ENCODE peak calls at places on chromosomes 1 and 21, in ten cellular contexts. Z, U, G, Y, E, X, A, F, Q and H are unnamed samples.

GRCh38 chr1:228265167-228265566 is 57.3 kb downstream of the OBSCN start:
- DNase-seq in X (no peak), A (no peak), U (no peak), Z (no peak), E (no peak), G (no peak), Q (peak; percentile 36), Y (no peak), F (no peak), H (peak; percentile 46)

GRCh38 chr21:35658242-35658641 is 402.1 kb downstream of the SETD4 start:
- DNase-seq in F (no peak), U (peak; percentile 23), X (no peak), E (no peak), Y (no peak), Z (no peak), G (no peak), A (no peak), Q (no peak), H (peak; percentile 95)

GRCh38 chr21:36769051-36769867 is 70.3 kb downstream of the SIM2 start:
- DNase-seq in X (no peak), Z (no peak), Q (no peak), F (no peak), Y (no peak), A (no peak), E (no peak), G (peak; percentile 64), U (no peak), H (peak; percentile 60)

GRCh38 chr1:11690669-11691301 is 725 bp upstream of the DRAXIN start:
- DNase-seq in X (no peak), Q (no peak), Z (no peak), F (no peak), A (no peak), U (no peak), G (no peak), E (no peak), Y (no peak), H (no peak)

GRCh38 chr1:1941211-1941841 is 22.2 kb upstream of the TMEM52 start:
- DNase-seq in Q (no peak), A (no peak), U (no peak), X (no peak), Y (no peak), E (no peak), G (no peak), F (peak; percentile 21), Z (no peak), H (no peak)

GRCh38 chr1:206496131-206496793 is 11.1 kb upstream of the RASSF5 start:
- DNase-seq in Q (no peak), F (no peak), Y (peak; percentile 98), Z (no peak), U (peak; percentile 98), E (no peak), G (peak; percentile 61), X (no peak), A (no peak), H (no peak)

GRCh38 chr1:232880354-232880753 is 70.1 kb upstream of the NTPCR start:
- DNase-seq in Q (peak; percentile 26), G (peak; percentile 32), X (no peak), U (peak; percentile 20), A (no peak), Y (no peak), Z (no peak), F (no peak), E (peak; percentile 50), H (no peak)

GRCh38 chr1:3066250-3066711 is 2.7 kb upstream of the PRDM16 start:
- DNase-seq in Y (peak; percentile 79), E (no peak), Z (peak; percentile 68), A (no peak), G (peak; percentile 69), U (peak; percentile 85), Q (no peak), F (peak; percentile 70), X (peak; percentile 67), H (no peak)

GRCh38 chr21:19913995-19914394 is 1084.2 kb upstream of the NCAM2 start:
- DNase-seq in G (no peak), Q (no peak), Z (no peak), Y (no peak), A (no peak), F (no peak), X (no peak), E (no peak), U (no peak), H (no peak)

DNA sequence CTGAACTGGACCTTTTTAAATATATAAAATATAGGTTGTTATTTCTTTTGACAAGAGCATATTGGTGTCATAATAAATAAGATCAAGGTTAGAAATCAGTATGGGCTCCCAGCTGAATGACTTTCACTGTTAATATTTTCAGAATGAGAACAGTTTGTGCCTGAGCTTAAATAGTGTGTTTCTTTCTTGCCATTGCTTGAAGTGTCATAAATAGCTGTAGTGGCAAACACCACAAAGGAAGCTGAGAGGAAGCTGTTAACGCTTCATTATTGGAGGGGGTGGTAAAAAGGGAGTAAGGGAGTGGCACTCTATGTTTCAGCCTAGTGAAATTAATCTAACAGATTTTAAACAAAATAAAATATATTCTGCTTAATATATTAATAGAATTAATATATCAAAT is 1089.8 kb upstream of the NCAM2 start:
- DNase-seq in X (no peak), Q (no peak), Y (no peak), U (no peak), G (no peak), F (no peak), Z (no peak), A (no peak), E (no peak), H (no peak)
- H3K9me3 ChIP-seq in X (no peaks in the 10 kb centered on the region), Q (no peaks in the 10 kb centered on the region), Y (no peaks in the 10 kb centered on the region), U (no peaks in the 10 kb centered on the region), G (no peaks in the 10 kb centered on the region), F (no peaks in the 10 kb centered on the region), Z (no peaks in the 10 kb centered on the region), A (no peaks in the 10 kb centered on the region), E (peaks cover 14% of the 10 kb centered on the region), H (no peaks in the 10 kb centered on the region)

GRCh38 chr1:213983589-213984386 is 4.0 kb upstream of the PROX1 start:
- DNase-seq in G (no peak), F (no peak), E (no peak), U (no peak), A (no peak), Q (no peak), Y (no peak), Z (no peak), X (no peak), H (no peak)
- H3K4me3 ChIP-seq in G (peak overlapping the region; percentile 55), F (no peak overlapping the region), E (no peak overlapping the region), U (no peak overlapping the region), A (peak overlapping the region; percentile 66), Q (peak overlapping the region; percentile 46), Y (peak overlapping the region; percentile 45), Z (peak overlapping the region; percentile 45), X (peak overlapping the region; percentile 67), H (no peak overlapping the region)

DNA sequence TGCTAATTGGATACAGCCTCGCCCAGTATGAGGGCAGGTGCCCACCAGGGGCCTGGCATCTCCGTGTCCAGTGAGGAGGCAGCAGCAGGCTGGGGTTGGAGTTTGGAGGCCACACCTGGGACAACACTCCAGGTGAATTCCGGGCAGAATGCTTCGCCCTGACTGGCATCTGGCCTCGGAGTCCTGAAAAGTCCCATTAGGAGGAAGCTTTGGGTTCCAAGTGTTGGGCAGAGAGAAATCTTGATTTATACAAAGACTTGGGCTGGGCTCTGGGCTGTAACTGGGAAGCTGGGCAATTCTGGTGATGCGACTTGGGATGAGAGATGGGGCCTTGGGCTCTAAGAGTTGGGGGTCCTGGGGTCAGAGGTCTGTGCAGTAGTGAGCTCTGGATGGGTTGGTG is 48.1 kb upstream of the CSF3R start:
- DNase-seq in X (no peak), G (no peak), U (no peak), A (no peak), Q (no peak), F (no peak), Z (no peak), E (no peak), Y (no peak), H (no peak)
- H3K9me3 ChIP-seq in X (peaks cover 19% of the 10 kb centered on the region), G (no peaks in the 10 kb centered on the region), U (no peaks in the 10 kb centered on the region), A (no peaks in the 10 kb centered on the region), Q (no peaks in the 10 kb centered on the region), F (peaks cover 6% of the 10 kb centered on the region), Z (no peaks in the 10 kb centered on the region), E (no peaks in the 10 kb centered on the region), Y (no peaks in the 10 kb centered on the region), H (no peaks in the 10 kb centered on the region)

DNA sequence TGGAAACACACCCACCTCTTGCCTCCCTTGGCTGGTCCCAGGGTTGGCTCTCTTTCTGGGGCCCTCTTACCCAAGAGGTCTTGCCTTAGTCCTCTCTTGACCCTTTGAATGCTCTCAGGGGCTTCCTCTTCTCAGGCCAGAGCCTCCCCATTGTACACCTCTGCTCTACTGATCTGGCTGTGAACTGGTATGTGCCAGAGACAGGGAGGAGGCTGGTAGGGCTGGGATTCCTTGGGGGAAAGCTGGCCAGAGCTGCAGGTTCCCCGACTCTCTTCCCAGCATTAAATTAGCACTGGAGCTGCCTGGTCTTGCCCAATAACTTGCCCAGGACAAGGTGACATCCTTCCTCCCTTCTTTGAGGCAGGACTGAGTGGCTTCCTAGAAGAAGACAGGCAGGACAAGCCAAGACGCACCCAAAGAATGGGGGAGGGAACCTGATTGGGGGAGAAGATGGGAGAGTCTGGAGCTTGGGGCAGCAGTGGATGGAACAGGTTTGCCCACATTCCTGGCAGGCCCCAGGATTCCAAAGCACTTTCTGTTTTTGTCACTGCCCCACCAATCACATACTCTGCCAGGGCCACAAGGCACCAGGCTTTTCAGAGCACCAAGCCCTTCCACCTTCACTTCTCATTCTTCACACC is 37.2 kb upstream of the CITED4 start:
- DNase-seq in X (no peak), Y (peak; percentile 56), Z (no peak), G (no peak), F (no peak), A (no peak), E (peak; percentile 69), Q (no peak), U (peak; percentile 72), H (no peak)
- H3K4me3 ChIP-seq in X (no peak overlapping the region), Y (no peak overlapping the region), Z (no peak overlapping the region), G (no peak overlapping the region), F (no peak overlapping the region), A (no peak overlapping the region), E (peak overlapping the region; percentile 43), Q (no peak overlapping the region), U (no peak overlapping the region), H (no peak overlapping the region)

GRCh38 chr1:84078108-84078823 is 65.8 kb upstream of the PRKACB start:
- DNase-seq in U (peak; percentile 4), X (no peak), F (peak; percentile 78), G (peak; percentile 34), E (no peak), Y (no peak), Z (peak; percentile 12), Q (peak; percentile 35), A (no peak), H (peak; percentile 48)
- H3K9me3 ChIP-seq in U (no peaks in the 10 kb centered on the region), X (no peaks in the 10 kb centered on the region), F (no peaks in the 10 kb centered on the region), G (no peaks in the 10 kb centered on the region), E (no peaks in the 10 kb centered on the region), Y (no peaks in the 10 kb centered on the region), Z (no peaks in the 10 kb centered on the region), Q (no peaks in the 10 kb centered on the region), A (no peaks in the 10 kb centered on the region), H (no peaks in the 10 kb centered on the region)

DNA sequence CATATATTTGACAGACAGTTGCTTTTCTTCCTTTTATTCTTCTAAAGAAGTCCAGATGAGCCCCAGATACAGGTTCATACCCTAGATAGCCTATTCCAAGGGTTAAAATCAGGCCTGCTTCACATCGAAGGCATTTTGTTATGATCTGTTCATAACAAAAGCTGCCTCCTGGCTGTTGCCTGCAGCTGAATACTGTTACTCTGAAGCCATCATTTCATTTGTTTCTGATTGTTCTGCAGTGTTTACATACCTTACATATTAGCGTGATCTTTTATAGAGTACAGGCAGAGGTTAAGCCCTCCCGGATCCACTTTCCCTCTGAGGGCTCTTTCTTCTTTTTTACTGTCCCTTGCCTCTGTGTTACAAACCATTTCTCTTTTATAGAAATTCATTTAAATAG is 219.0 kb upstream of the HOOK1 start:
- DNase-seq in U (no peak), Q (peak; percentile 80), Y (no peak), X (no peak), Z (no peak), A (no peak), G (no peak), E (no peak), F (no peak), H (peak; percentile 63)
- H3K4me3 ChIP-seq in U (no peak overlapping the region), Q (no peak overlapping the region), Y (no peak overlapping the region), X (no peak overlapping the region), Z (no peak overlapping the region), A (no peak overlapping the region), G (no peak overlapping the region), E (no peak overlapping the region), F (no peak overlapping the region), H (no peak overlapping the region)